ENCODE peak calls at places on chromosomes 2 and 18, in eight cellular contexts. K is CD8-positive, alpha-beta memory T cell; A is WERI-Rb-1; G is sigmoid colon; R is ascending aorta; S is CD4-positive, alpha-beta T cell; L is OCI-LY7; H is Panc1. N is an unnamed sample.
A peak's percentile ranks its signal among the peaks of the same experiment; 100 is the strongest.

GRCh38 chr2:60556441-60556997 is 3.1 kb upstream of the BCL11A start:
- DNase-seq in H (no peak), S (no peak), G (peak; percentile 66), L (peak; percentile 41), K (no peak), A (no peak), R (no peak), N (no peak)

GRCh38 chr2:110865188-110865587 is 132.8 kb downstream of the ACOXL start:
- DNase-seq in A (no peak), K (no peak), G (no peak), R (no peak), L (no peak), S (no peak), H (no peak), N (no peak)

GRCh38 chr18:8001711-8002110 is 434.6 kb downstream of the PTPRM start:
- DNase-seq in G (no peak), S (no peak), A (no peak), K (no peak), R (no peak), H (no peak), L (no peak), N (no peak)

GRCh38 chr2:71136174-71136573 is 5.7 kb downstream of the MPHOSPH10 start:
- DNase-seq in R (no peak), H (no peak), G (no peak), L (no peak), A (no peak), S (no peak), K (no peak), N (no peak)

GRCh38 chr2:70029814-70030409 is 57.4 kb upstream of the PCBP1 start:
- DNase-seq in R (peak; percentile 90), S (no peak), A (peak; percentile 53), L (no peak), G (peak; percentile 91), H (no peak), K (no peak), N (peak; percentile 42)

GRCh38 chr2:223039618-223040017 is 12.4 kb upstream of the KCNE4 start:
- DNase-seq in K (no peak), H (no peak), A (no peak), G (no peak), R (no peak), L (no peak), S (no peak), N (no peak)

GRCh38 chr2:111694690-111695089 is 189.3 kb downstream of the ANAPC1 start:
- DNase-seq in A (no peak), L (no peak), K (no peak), G (peak; percentile 67), H (no peak), R (peak; percentile 75), S (no peak), N (no peak)

GRCh38 chr2:237497820-237498128 is 10.7 kb downstream of the MLPH start:
- DNase-seq in R (no peak), L (no peak), S (no peak), G (no peak), H (no peak), A (no peak), K (no peak), N (no peak)

GRCh38 chr2:55277310-55277709 is 8.3 kb upstream of the MTIF2 start:
- DNase-seq in G (no peak), K (no peak), S (no peak), L (no peak), H (no peak), R (no peak), A (no peak), N (no peak)

GRCh38 chr2:52416340-52416739 is 1351.3 kb upstream of the CHAC2 start:
- DNase-seq in H (peak; percentile 7), R (no peak), A (no peak), S (no peak), L (peak; percentile 5), K (no peak), G (no peak), N (no peak)

GRCh38 chr2:50782543-50782942 is 249.4 kb downstream of the NRXN1 start:
- DNase-seq in R (no peak), L (no peak), G (no peak), S (no peak), H (no peak), K (no peak), A (no peak), N (no peak)

GRCh38 chr2:186862869-186863709 is 14.1 kb upstream of the ZSWIM2 start:
- DNase-seq in L (peak; percentile 19), S (no peak), H (no peak), G (no peak), K (no peak), A (no peak), R (no peak), N (no peak)

GRCh38 chr2:11712866-11713265 is 33.6 kb upstream of the LPIN1 start:
- DNase-seq in H (no peak), S (no peak), K (no peak), G (no peak), R (no peak), A (no peak), L (no peak), N (no peak)

GRCh38 chr18:55396979-55397378 is 191.0 kb downstream of the TCF4 start:
- DNase-seq in S (no peak), K (no peak), A (no peak), H (no peak), R (no peak), L (no peak), G (no peak), N (no peak)

GRCh38 chr2:172442072-172442895 is 14.9 kb downstream of the ITGA6 start:
- DNase-seq in A (no peak), R (no peak), L (no peak), G (no peak), K (no peak), S (peak; percentile 31), H (peak; percentile 94), N (no peak)

GRCh38 chr18:56391933-56392590 is 246.3 kb downstream of the TXNL1 start:
- DNase-seq in R (no peak), K (no peak), G (no peak), A (no peak), S (no peak), L (no peak), H (no peak), N (no peak)

GRCh38 chr18:68962623-68963022 is 164.7 kb downstream of the CCDC102B start:
- DNase-seq in H (no peak), A (no peak), G (no peak), S (no peak), K (no peak), L (no peak), R (no peak), N (no peak)

GRCh38 chr2:100791294-100791935 is 28.5 kb upstream of the NPAS2 start:
- DNase-seq in K (no peak), H (no peak), G (no peak), A (no peak), R (no peak), L (no peak), S (no peak), N (no peak)

GRCh38 chr18:49756135-49756534 is 57.2 kb downstream of the ACAA2 start:
- DNase-seq in L (no peak), R (no peak), A (no peak), K (no peak), G (no peak), S (no peak), H (no peak), N (no peak)

GRCh38 chr2:95374451-95374915 is 28.0 kb upstream of the FAHD2A start:
- DNase-seq in H (no peak), R (peak; percentile 33), K (no peak), G (peak; percentile 58), S (no peak), L (no peak), A (no peak), N (no peak)

DNA sequence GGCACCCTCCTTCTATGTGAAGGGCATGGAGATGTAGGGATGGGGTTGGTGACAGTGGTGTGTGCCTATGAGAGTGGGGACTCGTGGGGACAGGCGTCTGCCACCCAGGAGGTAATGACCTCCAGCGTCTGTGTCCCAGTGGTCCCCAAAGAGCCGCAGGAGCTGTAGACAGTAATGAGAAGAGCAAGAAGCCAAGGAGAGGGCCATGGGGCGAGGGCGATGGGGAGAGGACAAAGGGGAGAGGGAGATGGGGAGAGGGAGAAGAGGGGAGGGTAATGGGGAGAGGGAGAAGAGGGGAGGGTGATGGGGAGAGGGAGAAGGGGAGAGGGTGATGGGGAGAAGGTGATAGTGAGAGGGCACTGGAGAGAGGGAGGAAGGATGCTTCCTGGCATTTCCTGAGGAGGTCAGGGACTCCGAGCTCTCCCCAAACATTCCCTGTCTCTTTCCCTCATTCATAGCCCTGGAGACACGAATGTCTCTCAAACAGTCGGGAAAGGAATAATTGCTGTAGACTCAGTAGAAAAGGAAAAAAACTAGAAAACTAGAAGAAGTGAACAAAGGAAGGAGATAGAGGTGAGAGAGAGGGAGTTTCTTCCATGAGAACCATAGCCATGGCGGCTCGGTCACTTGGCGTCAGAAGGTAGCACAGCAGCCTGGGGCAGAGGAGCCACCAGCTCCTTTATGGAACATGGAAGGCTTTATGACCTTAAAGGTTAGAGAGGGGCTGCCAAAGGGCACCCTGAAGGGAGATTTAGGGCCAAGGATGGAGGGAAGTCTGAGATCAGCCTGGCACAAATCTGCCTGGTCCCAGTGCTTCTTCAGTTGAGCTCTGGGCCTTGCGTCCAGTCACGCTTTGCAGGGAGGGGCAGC is 39.5 kb downstream of the PSD4 start:
- DNase-seq in G (no peak), S (no peak), K (no peak), H (no peak), A (no peak), L (no peak), R (no peak), N (no peak)
- H3K9me3 ChIP-seq in G (no peaks in the 10 kb centered on the region), S (no peaks in the 10 kb centered on the region), K (no peaks in the 10 kb centered on the region), H (no peaks in the 10 kb centered on the region), A (no peaks in the 10 kb centered on the region), L (no peaks in the 10 kb centered on the region), R (no peaks in the 10 kb centered on the region), N (no peaks in the 10 kb centered on the region)

GRCh38 chr2:62222674-62223073 is 26.8 kb downstream of the B3GNT2 start:
- DNase-seq in K (no peak), L (no peak), R (peak; percentile 37), G (no peak), S (no peak), H (no peak), A (no peak), N (no peak)
- H3K9me3 ChIP-seq in K (no peaks in the 10 kb centered on the region), L (peaks cover 33% of the 10 kb centered on the region), R (no peaks in the 10 kb centered on the region), G (no peaks in the 10 kb centered on the region), S (peaks cover 4% of the 10 kb centered on the region), H (no peaks in the 10 kb centered on the region), A (no peaks in the 10 kb centered on the region), N (no peaks in the 10 kb centered on the region)

GRCh38 chr2:161147856-161148255 is 12.4 kb upstream of the TANK start:
- DNase-seq in R (no peak), S (no peak), K (no peak), H (no peak), G (no peak), L (no peak), A (no peak), N (no peak)
- H3K9me3 ChIP-seq in R (peaks cover 36% of the 10 kb centered on the region), S (peaks cover 18% of the 10 kb centered on the region), K (peaks cover 12% of the 10 kb centered on the region), H (peaks cover 28% of the 10 kb centered on the region), G (no peaks in the 10 kb centered on the region), L (peaks cover 49% of the 10 kb centered on the region), A (peaks cover 4% of the 10 kb centered on the region), N (no peaks in the 10 kb centered on the region)

DNA sequence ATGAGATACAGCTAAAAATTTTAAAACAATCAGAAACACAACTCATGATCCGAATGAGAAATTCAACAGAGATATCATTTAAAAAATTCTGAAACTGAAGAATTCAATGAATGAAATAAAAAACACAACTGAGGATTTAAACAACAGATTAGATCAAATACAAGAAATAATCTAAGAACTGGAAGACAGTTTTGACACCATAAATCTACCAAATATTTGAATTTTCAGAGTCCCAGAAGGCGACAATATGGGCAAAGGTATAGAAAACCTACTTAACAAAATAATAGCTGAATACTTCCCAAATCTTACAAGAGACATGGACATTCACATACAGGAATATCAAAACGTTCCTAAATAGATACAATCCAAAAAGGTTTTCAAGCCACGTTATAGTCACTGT is 221.9 kb downstream of the OTX1 start:
- DNase-seq in S (no peak), G (no peak), H (no peak), K (no peak), L (no peak), R (no peak), A (no peak), N (no peak)
- H3K9me3 ChIP-seq in S (peaks cover 41% of the 10 kb centered on the region), G (no peaks in the 10 kb centered on the region), H (peaks cover 17% of the 10 kb centered on the region), K (peaks cover 4% of the 10 kb centered on the region), L (peaks cover 19% of the 10 kb centered on the region), R (peaks cover 61% of the 10 kb centered on the region), A (no peaks in the 10 kb centered on the region), N (no peaks in the 10 kb centered on the region)